ENCODE peak calls at places on chromosome X, in four cellular contexts. K is endodermal cell, T is SW480, Q is DMS53. F is an unnamed sample.
A peak's percentile ranks its signal among the peaks of the same experiment; 100 is the strongest.

GRCh38 chrX:150150081-150150779 is 211.9 kb upstream of the EOLA2 start:
- DNase-seq in K (no peak), T (no peak), Q (no peak), F (no peak)

GRCh38 chrX:22220941-22221340 is 51.8 kb upstream of the CBLL2 start:
- DNase-seq in K (no peak), T (peak; percentile 5), Q (peak; percentile 8), F (no peak)

GRCh38 chrX:129529685-129530281 is 6.5 kb upstream of the SMARCA1 start:
- DNase-seq in K (no peak), T (no peak), Q (no peak), F (no peak)

GRCh38 chrX:46376246-46376885 is 168.9 kb downstream of the ZNF674 start:
- DNase-seq in K (peak; percentile 79), T (peak; percentile 82), Q (peak; percentile 72), F (peak; percentile 69)

GRCh38 chrX:53556868-53557267 is 122.7 kb upstream of the HSD17B10 start:
- DNase-seq in K (no peak), T (no peak), Q (no peak), F (no peak)

GRCh38 chrX:7586126-7586525 is 256.8 kb upstream of the VCX start:
- DNase-seq in K (peak; percentile 38), T (peak; percentile 6), Q (peak; percentile 30), F (peak; percentile 48)

GRCh38 chrX:31580227-31580626 is 508.4 kb upstream of the FTHL17 start:
- DNase-seq in K (peak; percentile 57), T (no peak), Q (peak; percentile 64), F (peak; percentile 8)

GRCh38 chrX:149060921-149061320 is 444.2 kb downstream of the IDS start:
- DNase-seq in K (no peak), T (no peak), Q (no peak), F (no peak)

GRCh38 chrX:14095702-14096101 is 66.0 kb upstream of the GEMIN8 start:
- DNase-seq in K (peak; percentile 74), T (peak; percentile 65), Q (no peak), F (peak; percentile 74)

GRCh38 chrX:115642895-115643530 is 82.0 kb downstream of the PLS3 start:
- DNase-seq in K (peak; percentile 64), T (peak; percentile 12), Q (peak; percentile 55), F (peak; percentile 34)

GRCh38 chrX:32873786-32874185 is 337.6 kb downstream of the DMD start:
- DNase-seq in K (no peak), T (no peak), Q (no peak), F (no peak)

GRCh38 chrX:39854772-39855747 is 242.7 kb downstream of the BCOR start:
- DNase-seq in K (no peak), T (peak; percentile 31), Q (peak; percentile 49), F (no peak)

GRCh38 chrX:150365051-150365952 is 2.2 kb downstream of the MAMLD1 start:
- DNase-seq in K (peak; percentile 89), T (peak; percentile 52), Q (peak; percentile 84), F (peak; percentile 73)

GRCh38 chrX:78322863-78323262 is 4.5 kb downstream of the CYSLTR1 start:
- DNase-seq in K (no peak), T (no peak), Q (no peak), F (no peak)

GRCh38 chrX:3271485-3272186 is 74.8 kb downstream of the MXRA5 start:
- DNase-seq in K (no peak), T (peak; percentile 41), Q (no peak), F (no peak)

GRCh38 chrX:129875669-129876068 is 30.3 kb upstream of the UTP14A start:
- DNase-seq in K (no peak), T (peak; percentile 78), Q (peak; percentile 70), F (no peak)

GRCh38 chrX:11435568-11435967 is 142.4 kb downstream of the AMELX start:
- DNase-seq in K (no peak), T (no peak), Q (no peak), F (no peak)

GRCh38 chrX:68989865-68990606 is 161.2 kb downstream of the EFNB1 start:
- DNase-seq in K (peak; percentile 88), T (peak; percentile 9), Q (peak; percentile 33), F (peak; percentile 77)

GRCh38 chrX:13899607-13900006 is 82.7 kb upstream of the GPM6B start:
- DNase-seq in K (no peak), T (peak; percentile 35), Q (no peak), F (no peak)

GRCh38 chrX:114450911-114451310 is 133.0 kb upstream of the HTR2C start:
- DNase-seq in K (no peak), T (no peak), Q (no peak), F (no peak)

GRCh38 chrX:123422875-123423274 is 238.8 kb downstream of the GRIA3 start:
- DNase-seq in K (peak; percentile 51), T (peak; percentile 21), Q (peak; percentile 64), F (peak; percentile 28)

GRCh38 chrX:666762-667161 is 36.2 kb downstream of the SHOX start:
- DNase-seq in K (peak; percentile 61), T (no peak), Q (no peak), F (peak; percentile 44)

GRCh38 chrX:46310815-46311497 is 234.3 kb downstream of the ZNF674 start:
- DNase-seq in K (no peak), T (no peak), Q (no peak), F (no peak)

GRCh38 chrX:37818031-37818430 is 29.3 kb downstream of the DYNLT3 start:
- DNase-seq in K (no peak), T (no peak), Q (peak; percentile 36), F (no peak)

GRCh38 chrX:131907488-131908314 is 115.4 kb upstream of the STK26 start:
- DNase-seq in K (peak; percentile 62), T (no peak), Q (no peak), F (no peak)

GRCh38 chrX:131763674-131764073 is 219.8 kb downstream of the OR13H1 start:
- DNase-seq in K (no peak), T (no peak), Q (peak; percentile 6), F (no peak)

GRCh38 chrX:53684415-53685192 is 1.9 kb downstream of the HUWE1 start:
- DNase-seq in K (no peak), T (no peak), Q (peak; percentile 65), F (peak; percentile 3)

GRCh38 chrX:19440713-19441112 is 74.6 kb downstream of the MAP3K15 start:
- DNase-seq in K (no peak), T (no peak), Q (no peak), F (no peak)

GRCh38 chrX:38799995-38800394 is 1.3 kb upstream of the MID1IP1 start:
- DNase-seq in K (no peak), T (no peak), Q (peak; percentile 22), F (no peak)

GRCh38 chrX:103250977-103251376 is 4.0 kb downstream of the TCEAL8 start:
- DNase-seq in K (peak; percentile 53), T (no peak), Q (peak; percentile 39), F (peak; percentile 33)

GRCh38 chrX:30865020-30865419 is 24.0 kb downstream of the TAB3 start:
- DNase-seq in K (peak; percentile 56), T (peak; percentile 2), Q (peak; percentile 13), F (peak; percentile 72)

GRCh38 chrX:68801737-68802290 is 27.0 kb upstream of the EFNB1 start:
- DNase-seq in K (peak; percentile 54), T (no peak), Q (no peak), F (no peak)

GRCh38 chrX:149829751-149830191 is 48.0 kb downstream of the MAGEA9 start:
- DNase-seq in K (peak; percentile 69), T (no peak), Q (no peak), F (peak; percentile 61)

GRCh38 chrX:124300412-124300811 is 32.0 kb upstream of the TEX13D start:
- DNase-seq in K (no peak), T (no peak), Q (no peak), F (no peak)

GRCh38 chrX:121322159-121322558 is 274.7 kb downstream of the GLUD2 start:
- DNase-seq in K (no peak), T (no peak), Q (peak; percentile 49), F (no peak)

GRCh38 chrX:102339312-102340298 is 92.6 kb downstream of the NXF2 start:
- DNase-seq in K (peak; percentile 87), T (peak; percentile 1), Q (no peak), F (peak; percentile 49)

GRCh38 chrX:151920530-151920929 is 7.8 kb downstream of the MAGEA4 start:
- DNase-seq in K (no peak), T (no peak), Q (no peak), F (no peak)